ENCODE peak calls at places on chromosome 21, in four cellular contexts. G is K562, D is HCT116, S is SK-N-SH. Q is an unnamed sample.

GRCh38 chr21:33684923-33685560 is 42.7 kb downstream of the ITSN1 start:
- DNase-seq in G (no peak), D (no peak), S (no peak), Q (no peak)

GRCh38 chr21:41783476-41784150 is 16.8 kb upstream of the RIPK4 start:
- DNase-seq in G (peak), D (peak), S (no peak), Q (peak)

GRCh38 chr21:45886610-45887026 is 95.0 kb upstream of the COL6A1 start:
- DNase-seq in G (no peak), D (no peak), S (no peak), Q (no peak)

GRCh38 chr21:14241322-14241721 is 25.4 kb downstream of the RBM11 start:
- DNase-seq in G (no peak), D (no peak), S (no peak), Q (no peak)

GRCh38 chr21:43712268-43712942 is 6.5 kb upstream of the PDXK start:
- DNase-seq in G (peak), D (peak), S (no peak), Q (no peak)

GRCh38 chr21:43770066-43770655 is 5.9 kb downstream of the CSTB start:
- DNase-seq in G (no peak), D (no peak), S (no peak), Q (no peak)

GRCh38 chr21:43866659-43867331 is 1.8 kb downstream of the AGPAT3 start:
- DNase-seq in G (peak), D (no peak), S (no peak), Q (no peak)

GRCh38 chr21:36385233-36385908 is at the start of gene CHAF1B:
- DNase-seq in G (peak), D (peak), S (peak), Q (no peak)

GRCh38 chr21:46639489-46640386 is 4.3 kb downstream of the PRMT2 start:
- DNase-seq in G (no peak), D (no peak), S (peak), Q (peak)

GRCh38 chr21:44989538-44989888 is 49.7 kb downstream of the SLX9 start:
- DNase-seq in G (no peak), D (no peak), S (peak), Q (no peak)

GRCh38 chr21:30044447-30045064 is 104.8 kb upstream of the GRIK1 start:
- DNase-seq in G (peak), D (no peak), S (peak), Q (no peak)

GRCh38 chr21:43301424-43302355 is 125.2 kb downstream of the SIK1 start:
- DNase-seq in G (no peak), D (no peak), S (no peak), Q (no peak)

GRCh38 chr21:41109174-41109573 is 58.8 kb upstream of the BACE2 start:
- DNase-seq in G (no peak), D (no peak), S (no peak), Q (no peak)

GRCh38 chr21:23217597-23217996 is 2219.4 kb downstream of the NCAM2 start:
- DNase-seq in G (no peak), D (no peak), S (no peak), Q (no peak)

GRCh38 chr21:30372139-30372770 is at the start of gene KRTAP13-2:
- DNase-seq in G (no peak), D (no peak), S (no peak), Q (no peak)

GRCh38 chr21:44593598-44594405 is 1.5 kb upstream of the KRTAP10-6 start:
- DNase-seq in G (peak), D (no peak), S (no peak), Q (no peak)

GRCh38 chr21:45498646-45499000 is 43.6 kb downstream of the SLC19A1 start:
- DNase-seq in G (no peak), D (no peak), S (no peak), Q (no peak)

GRCh38 chr21:42706765-42707164 is 53.3 kb downstream of the PDE9A start:
- DNase-seq in G (no peak), D (no peak), S (no peak), Q (no peak)

GRCh38 chr21:31185663-31186062 is 147.4 kb upstream of the KRTAP19-8 start:
- DNase-seq in G (no peak), D (no peak), S (no peak), Q (no peak)

GRCh38 chr21:44854391-44854663 is 19.2 kb downstream of the PTTG1IP start:
- DNase-seq in G (peak), D (no peak), S (no peak), Q (no peak)

GRCh38 chr21:27570306-27570868 is 603.5 kb upstream of the ADAMTS5 start:
- DNase-seq in G (no peak), D (no peak), S (no peak), Q (no peak)

GRCh38 chr21:31198575-31198974 is 145.5 kb downstream of the TIAM1 start:
- DNase-seq in G (peak), D (peak), S (peak), Q (peak)

GRCh38 chr21:38140192-38140905 is 116.4 kb upstream of the KCNJ15 start:
- DNase-seq in G (no peak), D (no peak), S (peak), Q (no peak)

GRCh38 chr21:45558044-45558721 is 15.9 kb upstream of the SLC19A1 start:
- DNase-seq in G (no peak), D (no peak), S (no peak), Q (no peak)

GRCh38 chr21:42654179-42654912 is 925 bp downstream of the PDE9A start:
- DNase-seq in G (no peak), D (no peak), S (peak), Q (no peak)

GRCh38 chr21:33993286-33994231 is 78.0 kb upstream of the ATP5PO start:
- DNase-seq in G (no peak), D (no peak), S (no peak), Q (no peak)

GRCh38 chr21:41593051-41593783 is 85.3 kb upstream of the TMPRSS2 start:
- DNase-seq in G (no peak), D (no peak), S (no peak), Q (no peak)

GRCh38 chr21:43800124-43800523 is 10.7 kb downstream of the RRP1 start:
- DNase-seq in G (no peak), D (no peak), S (no peak), Q (no peak)

GRCh38 chr21:42781981-42782722 is 97.2 kb downstream of the WDR4 start:
- DNase-seq in G (no peak), D (no peak), S (peak), Q (no peak)

GRCh38 chr21:45300786-45301520 is 13.3 kb upstream of the POFUT2 start:
- DNase-seq in G (no peak), D (no peak), S (no peak), Q (no peak)

GRCh38 chr21:43864806-43865470 is at the start of gene AGPAT3:
- DNase-seq in G (peak), D (no peak), S (peak), Q (no peak)

GRCh38 chr21:41425954-41426655 is at the start of gene MX1:
- DNase-seq in G (no peak), D (no peak), S (peak), Q (no peak)

GRCh38 chr21:37060296-37060695 is 12.6 kb downstream of the PIGP start:
- DNase-seq in G (no peak), D (peak), S (peak), Q (peak)

GRCh38 chr21:27582246-27582945 is 615.5 kb upstream of the ADAMTS5 start:
- DNase-seq in G (no peak), D (no peak), S (no peak), Q (no peak)

GRCh38 chr21:45826733-45827692 is 154.6 kb upstream of the COL6A1 start:
- DNase-seq in G (no peak), D (no peak), S (no peak), Q (no peak)

GRCh38 chr21:31236528-31236927 is 107.5 kb downstream of the TIAM1 start:
- DNase-seq in G (no peak), D (no peak), S (no peak), Q (no peak)

GRCh38 chr21:45283611-45284455 is 3.9 kb downstream of the POFUT2 start:
- DNase-seq in G (no peak), D (no peak), S (no peak), Q (no peak)

GRCh38 chr21:41061701-41062100 is 106.3 kb upstream of the BACE2 start:
- DNase-seq in G (no peak), D (no peak), S (no peak), Q (no peak)

DNA sequence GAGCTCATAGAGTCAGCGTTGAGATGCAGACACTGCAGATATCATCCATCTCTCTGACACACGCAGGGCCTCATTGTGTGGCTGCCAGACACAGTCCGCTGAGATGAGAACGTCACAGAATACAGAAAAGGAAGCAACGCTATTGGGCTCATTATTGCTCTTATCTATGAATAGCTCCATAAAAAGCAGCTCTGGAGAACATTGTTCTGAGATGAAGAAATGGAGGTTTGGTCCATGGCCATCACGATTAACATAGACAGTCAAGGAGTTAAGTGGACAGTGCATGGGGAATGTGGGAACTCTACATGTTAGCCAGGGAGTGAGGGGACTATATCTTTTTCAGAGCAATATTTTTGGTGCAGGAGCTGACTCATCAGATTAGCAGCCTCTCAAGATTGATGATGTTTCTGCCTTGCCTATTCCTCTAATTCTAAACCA is 771.6 kb upstream of the CXADR start:
- DNase-seq in G (no peak), D (no peak), S (peak), Q (no peak)
- TF ChIP-seq POLR2AphosphoS5 in G (no peak), D (no peak), S (no peak), Q (no peak)

DNA sequence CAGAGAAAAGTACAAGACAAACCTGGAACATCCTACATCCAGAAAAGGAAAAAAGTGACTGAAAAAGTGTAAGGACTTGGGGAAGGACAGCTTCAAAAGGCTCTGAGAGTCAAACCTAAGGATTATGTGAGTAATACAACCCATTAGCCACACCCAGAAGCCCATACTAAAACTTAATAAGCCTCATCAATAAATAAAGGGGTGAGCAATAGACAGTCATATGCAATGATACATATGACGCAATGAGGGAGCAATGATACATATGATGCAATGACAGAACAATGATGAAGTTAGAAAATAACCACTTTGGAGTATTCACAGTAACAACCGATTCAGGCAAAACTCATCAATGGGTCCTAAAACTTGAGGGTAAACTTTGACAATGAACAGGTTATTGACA is 50.1 kb downstream of the BRWD1 start:
- DNase-seq in G (no peak), D (peak), S (no peak), Q (no peak)
- H3K9ac ChIP-seq in G (no peak), D (no peak), S (no peak), Q (no peak)

DNA sequence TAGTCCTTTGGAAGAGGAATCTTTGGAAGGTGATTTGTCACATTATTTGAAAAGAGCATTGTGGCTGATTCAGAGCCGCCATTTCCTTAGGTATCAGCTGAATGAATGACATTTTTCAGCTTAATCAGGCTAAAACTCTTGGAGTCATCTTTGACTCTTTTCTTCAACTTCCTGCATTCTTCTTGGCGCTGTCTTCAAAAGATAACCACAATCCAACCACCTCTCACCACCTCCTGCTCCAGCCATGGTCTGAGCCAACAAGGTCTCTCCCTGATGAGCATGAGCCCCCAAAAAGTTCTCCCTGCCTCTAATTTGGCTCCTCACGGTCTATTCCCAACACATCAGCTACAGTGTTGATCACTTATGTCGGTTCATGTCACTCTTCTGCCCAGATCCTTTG is 297.6 kb upstream of the RUNX1 start:
- DNase-seq in G (no peak), D (no peak), S (no peak), Q (no peak)
- TF ChIP-seq POLR2AphosphoS5 in G (no peak), D (no peak), S (no peak), Q (no peak)

GRCh38 chr21:32371913-32372314 is 20.9 kb downstream of the URB1 start:
- DNase-seq in G (no peak), D (no peak), S (no peak), Q (no peak)

GRCh38 chr21:32366191-32366590 is 26.6 kb downstream of the URB1 start:
- DNase-seq in G (no peak), D (no peak), S (no peak), Q (no peak)

GRCh38 chr21:32370971-32371766 is 21.6 kb downstream of the URB1 start:
- DNase-seq in G (no peak), D (no peak), S (no peak), Q (no peak)

GRCh38 chr21:32367158-32367557 is 25.7 kb downstream of the URB1 start:
- DNase-seq in G (no peak), D (no peak), S (no peak), Q (no peak)

DNA sequence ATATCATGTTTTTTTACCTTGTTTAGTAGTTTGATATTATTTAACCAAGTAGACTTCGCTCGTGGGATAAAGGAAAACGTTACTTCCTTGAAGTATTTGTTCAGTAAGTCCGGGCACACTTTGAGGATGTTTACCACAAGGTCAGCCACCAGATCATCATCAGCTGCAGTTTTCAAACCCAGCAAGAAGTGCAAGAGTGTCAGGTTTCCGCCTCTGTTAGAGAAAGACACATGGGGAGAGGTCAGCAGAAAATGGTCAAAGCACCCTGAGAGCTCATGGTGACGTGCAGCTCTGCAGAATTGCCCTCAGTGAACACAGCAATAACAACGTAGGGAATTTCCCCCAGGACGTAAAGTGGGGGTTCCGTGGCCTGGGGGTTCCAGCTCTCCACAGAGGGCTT is 24.4 kb downstream of the URB1 start:
- DNase-seq in G (no peak), D (no peak), S (no peak), Q (no peak)
- H3K9ac ChIP-seq in G (no peak), D (no peak), S (no peak), Q (no peak)

GRCh38 chr21:25999935-26000582 is 170.5 kb downstream of the APP start:
- DNase-seq in G (no peak), D (no peak), S (no peak), Q (no peak)

GRCh38 chr21:25995283-25995682 is 175.3 kb downstream of the APP start:
- DNase-seq in G (no peak), D (no peak), S (no peak), Q (no peak)

GRCh38 chr21:26001356-26001755 is 169.2 kb downstream of the APP start:
- DNase-seq in G (no peak), D (no peak), S (no peak), Q (no peak)

GRCh38 chr21:25994758-25995163 is 175.8 kb downstream of the APP start:
- DNase-seq in G (no peak), D (no peak), S (no peak), Q (no peak)

DNA sequence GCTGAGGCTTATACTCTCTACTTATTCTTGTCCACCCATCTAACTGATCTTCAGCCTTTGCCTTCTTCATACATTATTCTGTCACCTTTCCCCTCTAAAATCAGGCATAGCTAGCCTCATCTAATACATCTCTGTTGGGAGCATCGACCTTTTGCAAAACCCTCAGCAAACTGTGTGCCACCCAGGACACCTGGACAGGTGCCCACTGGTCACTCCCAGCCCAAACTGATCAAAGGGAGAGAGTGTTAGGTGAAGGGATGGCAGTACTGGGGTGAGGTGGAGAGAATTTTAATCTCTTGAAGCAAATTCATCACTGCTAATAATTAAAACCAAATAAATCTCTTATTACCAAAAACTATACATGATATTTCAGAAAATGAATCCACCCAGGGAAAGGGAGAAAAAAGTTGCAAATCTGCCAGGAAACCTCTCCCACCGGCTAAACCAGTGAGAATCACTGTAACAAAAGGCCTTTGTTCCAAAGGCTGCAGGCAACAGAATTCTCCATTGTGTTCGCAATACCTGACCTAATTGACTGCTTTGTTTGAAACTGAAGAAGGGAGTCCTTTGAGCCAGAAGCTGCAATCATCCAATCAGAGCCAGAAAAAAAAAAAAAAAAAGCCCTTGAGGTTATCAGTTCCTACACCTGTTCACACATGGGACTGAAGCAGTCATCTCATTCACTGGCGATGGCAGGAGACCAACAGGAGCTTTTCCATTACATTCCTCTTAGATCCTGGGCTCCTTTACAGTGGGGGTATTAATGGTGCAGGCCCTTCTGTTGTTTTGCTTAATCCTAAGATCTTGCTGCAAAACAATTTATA is 172.6 kb downstream of the APP start:
- DNase-seq in G (no peak), D (peak), S (no peak), Q (no peak)
- TF ChIP-seq POLR2AphosphoS5 in G (no peak), D (no peak), S (no peak), Q (no peak)

Q was measured in SK-N-MC.